ENCODE peak calls at places on chromosomes 5 and 9, in seven cellular contexts. D is tibial nerve, U is A549, I is sigmoid colon, A is adrenal gland, R is stomach, L is HepG2. H is an unnamed sample.

GRCh38 chr5:171842006-171842776 is 56.6 kb downstream of the SMIM23 start:
- DNase-seq in A (no peak), I (no peak), U (no peak), D (no peak), R (no peak), L (no peak), H (no peak)

GRCh38 chr5:87020099-87020934 is 247.4 kb upstream of the RASA1 start:
- DNase-seq in A (peak; percentile 27), L (no peak), R (no peak), I (no peak), D (no peak), U (no peak), H (no peak)

GRCh38 chr9:125203259-125203658 is 2.9 kb downstream of the RABEPK start:
- DNase-seq in A (no peak), I (no peak), U (peak; percentile 15), L (peak; percentile 40), D (no peak), R (no peak), H (no peak)

GRCh38 chr5:110631236-110631635 is 95.2 kb downstream of the TMEM232 start:
- DNase-seq in R (no peak), D (no peak), A (no peak), I (no peak), U (no peak), L (no peak), H (no peak)

GRCh38 chr9:114894206-114894605 is 36.2 kb downstream of the TNFSF8 start:
- DNase-seq in R (no peak), L (no peak), D (no peak), A (no peak), U (no peak), I (no peak), H (no peak)

GRCh38 chr9:15622596-15622995 is 69.8 kb downstream of the CCDC171 start:
- DNase-seq in D (no peak), A (no peak), I (no peak), L (no peak), U (peak; percentile 26), R (no peak), H (no peak)

GRCh38 chr5:76099286-76099702 is 16.1 kb downstream of the SV2C start:
- DNase-seq in I (no peak), U (no peak), A (no peak), L (no peak), R (no peak), D (no peak), H (no peak)

GRCh38 chr9:10242255-10242654 is 370.5 kb downstream of the PTPRD start:
- DNase-seq in L (no peak), I (no peak), R (no peak), A (no peak), D (no peak), U (no peak), H (no peak)

GRCh38 chr5:24703934-24704333 is 59.2 kb upstream of the CDH10 start:
- DNase-seq in D (no peak), L (no peak), A (no peak), I (no peak), R (no peak), U (no peak), H (no peak)

GRCh38 chr5:160833806-160834205 is 18.2 kb downstream of the ATP10B start:
- DNase-seq in R (no peak), L (no peak), A (no peak), I (no peak), D (no peak), U (no peak), H (no peak)

GRCh38 chr9:135375001-135375400 is 104.6 kb upstream of the PPP1R26 start:
- DNase-seq in R (no peak), U (no peak), I (no peak), A (no peak), D (no peak), L (no peak), H (no peak)

GRCh38 chr9:123761905-123762605 is 167.9 kb downstream of the DENND1A start:
- DNase-seq in U (no peak), D (no peak), L (peak; percentile 66), I (no peak), R (no peak), A (no peak), H (no peak)

GRCh38 chr9:111866976-111867375 is 29.6 kb upstream of the UGCG start:
- DNase-seq in A (no peak), I (no peak), R (no peak), D (no peak), L (peak; percentile 6), U (peak; percentile 36), H (no peak)

GRCh38 chr9:108296056-108296455 is 559.7 kb downstream of the ACTL7B start:
- DNase-seq in L (no peak), A (no peak), R (no peak), I (no peak), D (no peak), U (no peak), H (no peak)

GRCh38 chr9:26814799-26815198 is 77.8 kb downstream of the CAAP1 start:
- DNase-seq in L (no peak), I (no peak), U (no peak), D (no peak), A (no peak), R (no peak), H (no peak)

GRCh38 chr5:9544502-9545300 is 1.2 kb downstream of the SEMA5A start:
- DNase-seq in R (peak; percentile 82), A (peak; percentile 81), L (peak; percentile 35), D (peak; percentile 76), I (peak; percentile 92), U (peak; percentile 59), H (peak; percentile 82)

GRCh38 chr5:9765421-9765820 is 135.3 kb upstream of the TAS2R1 start:
- DNase-seq in U (no peak), D (no peak), A (no peak), I (no peak), R (no peak), L (no peak), H (no peak)

GRCh38 chr5:1515921-1516571 is 7.7 kb downstream of the LPCAT1 start:
- DNase-seq in L (peak; percentile 67), R (peak; percentile 17), D (peak; percentile 10), U (peak; percentile 85), A (peak; percentile 13), I (peak; percentile 61), H (no peak)

DNA sequence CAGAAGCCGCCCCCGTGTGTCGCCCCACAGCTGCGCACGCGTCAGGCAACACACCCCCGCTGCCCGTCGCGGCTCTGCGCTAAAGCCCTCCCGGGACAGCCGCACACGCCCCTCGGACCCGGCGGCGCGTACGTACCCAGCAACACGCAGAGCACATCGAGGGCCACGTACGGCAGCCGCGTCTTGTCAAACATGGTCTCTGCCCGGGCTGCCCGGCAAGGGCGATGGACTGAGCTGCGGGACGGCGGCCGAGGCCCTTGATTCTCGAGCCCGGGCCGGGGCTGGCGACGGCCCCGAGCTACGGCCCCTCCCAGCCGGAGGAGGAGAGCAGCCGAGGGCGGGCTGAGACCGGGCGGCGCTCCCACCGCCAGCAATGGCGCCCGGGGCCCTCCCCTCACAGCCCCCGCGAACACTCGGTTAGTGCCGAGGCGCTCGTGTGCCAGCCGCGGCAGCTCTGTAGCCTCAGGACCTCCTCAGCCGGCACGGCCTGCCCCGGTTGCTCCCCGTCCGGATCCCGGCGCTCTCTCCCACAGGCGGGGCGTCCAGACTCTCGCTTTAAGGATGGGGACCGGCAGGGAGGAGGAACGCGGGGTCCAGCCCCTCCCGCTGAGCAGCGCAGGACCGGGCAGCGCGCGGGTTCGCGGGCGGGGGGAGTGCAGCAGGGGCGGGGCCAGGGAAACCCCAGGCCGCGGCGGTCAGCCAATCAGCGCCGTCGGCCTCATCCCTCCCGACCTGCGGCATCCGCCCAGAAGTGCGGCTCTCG is at the start of gene PLPP1:
- DNase-seq in A (peak; percentile 93), R (peak; percentile 91), L (peak; percentile 65), U (peak; percentile 88), D (peak; percentile 85), I (peak; percentile 97), H (peak; percentile 91)
- TF ChIP-seq POLR2A in A (peak; percentile 79), R (peak; percentile 36), L (peak; percentile 58), U (peak; percentile 70), D (peak; percentile 96), I (peak; percentile 62), H (peak; percentile 76)

DNA sequence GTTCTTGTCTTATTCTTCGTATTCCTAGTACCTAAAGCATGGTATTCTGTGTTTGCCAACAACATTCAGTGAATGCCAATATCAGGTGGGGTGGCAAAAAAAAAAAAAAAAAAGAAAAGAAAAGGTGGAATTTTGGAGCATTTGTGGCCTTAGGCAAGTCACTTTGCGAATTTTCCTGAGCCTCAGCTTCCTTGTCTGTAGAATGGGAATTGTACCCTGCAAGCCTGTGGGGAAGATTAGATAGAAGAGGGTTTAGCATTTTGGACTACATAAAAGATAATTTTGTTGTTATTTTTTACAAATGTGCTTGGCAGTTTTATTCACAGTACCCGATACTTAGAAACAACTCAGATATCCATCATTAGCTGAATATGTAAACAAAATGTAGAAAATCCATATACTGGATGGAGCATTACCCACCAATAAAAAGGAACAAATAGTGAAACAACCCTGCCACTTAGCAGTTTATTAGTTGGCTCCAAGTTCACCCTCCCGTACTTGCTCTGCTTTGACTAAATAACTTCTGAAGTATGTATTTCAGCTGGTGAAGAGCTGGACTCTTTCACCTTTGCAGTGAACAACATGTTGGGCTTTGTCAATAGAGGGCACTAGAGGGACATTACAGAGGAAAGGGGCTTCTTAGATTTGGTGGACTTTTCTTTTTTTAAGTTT is 13.6 kb downstream of the UBE2D2 start:
- DNase-seq in U (peak; percentile 46), I (no peak), L (peak; percentile 52), D (no peak), R (no peak), A (no peak), H (no peak)
- H3K4me1 ChIP-seq in U (peaks cover 29% of the 10 kb centered on the region), I (peaks cover 37% of the 10 kb centered on the region), L (peaks cover 58% of the 10 kb centered on the region), D (peaks cover 45% of the 10 kb centered on the region), R (peaks cover 28% of the 10 kb centered on the region), A (peaks cover 14% of the 10 kb centered on the region), H (peaks cover 9% of the 10 kb centered on the region)

GRCh38 chr9:89172398-89172797 is 6.2 kb downstream of the SHC3 start:
- DNase-seq in I (no peak), D (no peak), U (no peak), R (no peak), A (no peak), L (no peak), H (no peak)

GRCh38 chr9:89174291-89174690 is 4.3 kb downstream of the SHC3 start:
- DNase-seq in U (no peak), I (no peak), A (no peak), R (no peak), L (no peak), D (no peak), H (no peak)

GRCh38 chr9:89171231-89171630 is 7.4 kb downstream of the SHC3 start:
- DNase-seq in L (no peak), D (no peak), I (no peak), R (no peak), A (no peak), U (no peak), H (no peak)

GRCh38 chr9:89171693-89172092 is 6.9 kb downstream of the SHC3 start:
- DNase-seq in U (no peak), I (no peak), R (no peak), D (no peak), L (no peak), A (no peak), H (no peak)

DNA sequence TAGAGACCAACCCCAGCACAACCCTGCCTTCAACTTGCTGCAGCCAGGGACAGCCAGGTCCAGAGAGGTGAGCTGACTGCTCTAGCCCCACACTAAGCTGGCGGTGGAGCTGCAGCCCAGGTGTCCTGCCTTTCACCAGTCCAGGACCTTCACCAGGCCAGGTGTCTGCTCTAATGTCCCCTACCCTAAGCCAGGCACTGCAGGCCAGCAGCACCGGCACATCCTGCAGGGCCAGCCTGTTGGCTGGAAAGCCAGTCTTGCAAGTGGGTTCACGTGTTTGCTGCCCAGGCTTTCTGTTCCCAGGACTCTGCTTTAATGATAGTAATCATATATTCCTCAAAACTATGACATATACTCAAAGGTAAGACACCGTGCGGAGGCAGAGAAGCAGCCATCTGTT is 5.5 kb downstream of the SHC3 start:
- DNase-seq in R (no peak), L (no peak), D (no peak), U (no peak), I (no peak), A (no peak), H (no peak)
- H3K4me3 ChIP-seq in R (no peak overlapping the region), L (no peak overlapping the region), D (no peak overlapping the region), U (no peak overlapping the region), I (no peak overlapping the region), A (no peak overlapping the region), H (no peak overlapping the region)

GRCh38 chr9:100465270-100465669 is 7.7 kb upstream of the TMEFF1 start:
- DNase-seq in U (no peak), R (no peak), A (no peak), I (no peak), D (no peak), L (peak; percentile 81), H (no peak)
- TF ChIP-seq POLR2A in U (no peak), R (no peak), A (no peak), I (no peak), D (no peak), L (no peak), H (no peak)

H was measured in ovary.